ENCODE peak calls at places on chromosomes 6 and 20, in five cellular contexts. K is CD8-positive, alpha-beta T cell; E is CD8-positive, alpha-beta memory T cell; Q is breast epithelium; P is mammary epithelial cell. D is an unnamed sample. For H3K4me1, the result is how much of the 10 kb centered on the place peaks cover.

GRCh38 chr6:151763938-151764680 is 43.4 kb upstream of the ESR1 start:
- DNase-seq in K (peak), E (no peak), Q (peak), P (peak), D (peak)

GRCh38 chr6:159089443-159089842 is 44.7 kb upstream of the TAGAP start:
- DNase-seq in K (no peak), E (no peak), Q (no peak), P (no peak), D (no peak)

GRCh38 chr6:110930795-110931194 is 27.7 kb upstream of the GTF3C6 start:
- DNase-seq in K (no peak), E (no peak), Q (no peak), P (no peak), D (no peak)

GRCh38 chr6:12916001-12916400 is 199.4 kb downstream of the PHACTR1 start:
- DNase-seq in K (no peak), E (no peak), Q (no peak), P (no peak), D (no peak)

GRCh38 chr6:28489366-28490190 is 26.0 kb downstream of the GPX6 start:
- DNase-seq in K (peak), E (no peak), Q (peak), P (no peak), D (no peak)

GRCh38 chr6:121794630-121795029 is 359.2 kb downstream of the GJA1 start:
- DNase-seq in K (no peak), E (no peak), Q (no peak), P (peak), D (no peak)

GRCh38 chr20:35601021-35601973 is 14.3 kb upstream of the SPAG4 start:
- DNase-seq in K (peak), E (peak), Q (peak), P (peak), D (peak)

GRCh38 chr6:73657201-73657600 is 3.4 kb upstream of the SLC17A5 start:
- DNase-seq in K (no peak), E (peak), Q (no peak), P (no peak), D (no peak)

GRCh38 chr20:32028647-32029372 is 18.6 kb downstream of the CCM2L start:
- DNase-seq in K (no peak), E (no peak), Q (no peak), P (no peak), D (no peak)

GRCh38 chr6:154847318-154847717 is 114.1 kb downstream of the SCAF8 start:
- DNase-seq in K (no peak), E (no peak), Q (no peak), P (no peak), D (peak)

GRCh38 chr20:55437778-55438417 is 567.4 kb downstream of the CBLN4 start:
- DNase-seq in K (no peak), E (no peak), Q (no peak), P (no peak), D (no peak)

GRCh38 chr6:168937061-168937460 is 316.6 kb downstream of the THBS2 start:
- DNase-seq in K (no peak), E (no peak), Q (no peak), P (peak), D (no peak)

GRCh38 chr20:62977613-62978558 is 25.4 kb downstream of the SLC17A9 start:
- DNase-seq in K (peak), E (peak), Q (no peak), P (no peak), D (peak)

GRCh38 chr6:21678990-21679389 is 85.4 kb downstream of the SOX4 start:
- DNase-seq in K (no peak), E (no peak), Q (no peak), P (peak), D (no peak)

DNA sequence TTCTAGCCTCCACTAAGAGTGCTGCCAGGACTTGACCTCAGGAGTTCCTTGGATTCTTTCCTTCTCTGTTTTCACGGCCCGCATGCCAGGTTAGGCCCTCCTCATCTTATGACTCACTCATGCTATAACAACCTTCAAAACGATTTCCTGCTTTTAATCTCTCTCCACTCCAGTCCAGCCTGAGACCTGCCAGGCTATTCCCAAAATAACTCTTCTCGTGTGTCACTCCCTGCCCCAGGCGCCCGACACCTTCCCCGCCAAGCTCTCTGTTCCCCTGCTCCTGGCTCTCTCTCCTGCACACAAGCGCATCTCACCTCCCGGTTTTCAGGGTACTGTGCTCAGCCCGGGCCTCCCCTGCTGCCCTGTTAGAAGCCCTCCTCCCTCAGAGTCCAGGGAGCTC is 64.1 kb upstream of the RPS6KA2 start:
- DNase-seq in K (no peak), E (no peak), Q (peak), P (peak), D (no peak)
- H3K4me1 ChIP-seq in K (under half), E (under half), Q (under half), P (under half), D (under half)

GRCh38 chr6:156807795-156808194 is 30.6 kb downstream of the ARID1B start:
- DNase-seq in K (no peak), E (no peak), Q (no peak), P (no peak), D (no peak)

GRCh38 chr6:156809034-156809433 is 31.9 kb downstream of the ARID1B start:
- DNase-seq in K (no peak), E (no peak), Q (no peak), P (no peak), D (no peak)

GRCh38 chr6:156808287-156808686 is 31.1 kb downstream of the ARID1B start:
- DNase-seq in K (no peak), E (no peak), Q (no peak), P (no peak), D (no peak)

GRCh38 chr6:156807028-156807427 is 29.9 kb downstream of the ARID1B start:
- DNase-seq in K (no peak), E (no peak), Q (no peak), P (no peak), D (no peak)

DNA sequence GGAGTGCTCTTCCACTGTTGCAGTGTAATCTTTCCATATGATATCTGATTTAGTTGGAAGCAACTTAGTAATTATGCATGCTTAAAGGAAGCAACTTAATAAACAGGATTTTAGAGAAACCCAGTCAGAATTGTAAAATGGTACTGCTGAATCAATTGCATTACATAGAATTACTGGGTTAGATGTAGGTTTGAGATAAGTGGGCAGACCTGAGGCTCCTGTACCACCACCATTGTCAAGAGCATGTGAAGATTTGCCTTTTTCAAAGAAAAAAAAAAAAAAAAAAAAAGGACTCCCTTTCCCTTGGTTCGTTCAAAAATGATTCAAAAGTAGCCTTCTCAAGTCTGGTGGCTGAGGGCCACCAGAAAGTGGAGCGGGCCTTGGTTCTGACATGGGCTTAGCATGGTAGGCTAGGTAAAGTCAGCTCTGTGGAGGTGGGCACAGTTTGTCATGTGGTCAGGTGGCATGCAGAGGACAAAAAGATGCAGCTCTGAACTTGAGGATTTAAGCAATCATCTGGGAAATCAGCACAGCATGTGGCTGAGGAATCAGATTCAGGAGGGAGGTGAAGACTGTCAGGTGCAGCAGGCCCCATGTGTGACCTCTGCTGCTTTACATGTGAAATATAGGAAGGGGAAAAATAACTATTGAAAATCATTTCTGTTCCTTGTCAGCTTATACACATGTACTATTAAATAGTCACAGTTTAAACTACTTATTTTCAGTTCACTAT is 32.4 kb downstream of the ARID1B start:
- DNase-seq in K (no peak), E (no peak), Q (no peak), P (no peak), D (no peak)
- H3K4me1 ChIP-seq in K (half or more), E (half or more), Q (under half), P (under half), D (under half)

GRCh38 chr6:170316071-170316470 is 9.5 kb downstream of the FAM120B start:
- DNase-seq in K (no peak), E (no peak), Q (no peak), P (no peak), D (no peak)
- H3K4me1 ChIP-seq in K (under half), E (under half), Q (under half), P (under half), D (under half)

DNA sequence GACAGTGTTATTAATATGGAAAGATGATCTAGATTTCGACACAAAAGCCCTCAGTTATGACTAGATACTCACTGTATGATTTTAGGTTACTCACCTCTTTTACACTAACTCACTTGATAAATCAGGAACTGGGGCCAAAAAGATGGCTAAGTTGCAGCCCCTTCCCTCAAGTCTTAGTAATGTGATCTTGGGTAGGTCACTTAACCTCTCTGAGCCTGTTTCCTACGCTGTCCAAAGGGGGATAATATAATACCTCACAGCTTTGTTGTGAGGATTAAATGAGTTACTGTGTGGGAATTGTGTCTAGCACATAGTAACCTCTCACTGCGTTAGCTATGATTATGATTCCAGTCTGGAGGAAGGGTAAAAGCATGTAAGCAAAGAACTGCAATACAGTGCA is 1.3 kb downstream of the TTI1 start:
- DNase-seq in K (no peak), E (no peak), Q (no peak), P (no peak), D (no peak)
- H3K4me1 ChIP-seq in K (under half), E (half or more), Q (under half), P (under half), D (under half)

GRCh38 chr6:8783191-8783590 is 347.8 kb upstream of the SLC35B3 start:
- DNase-seq in K (no peak), E (no peak), Q (no peak), P (no peak), D (no peak)
- H3K4me1 ChIP-seq in K (under half), E (under half), Q (under half), P (under half), D (under half)

GRCh38 chr6:54448617-54449016 is 140.4 kb downstream of the TINAG start:
- DNase-seq in K (no peak), E (no peak), Q (no peak), P (no peak), D (no peak)

GRCh38 chr6:54451516-54451915 is 143.3 kb downstream of the TINAG start:
- DNase-seq in K (no peak), E (no peak), Q (no peak), P (peak), D (no peak)
- H3K4me1 ChIP-seq in K (under half), E (under half), Q (under half), P (under half), D (under half)

GRCh38 chr6:107812370-107812769 is 11.7 kb downstream of the SCML4 start:
- DNase-seq in K (no peak), E (no peak), Q (no peak), P (no peak), D (no peak)
- H3K4me1 ChIP-seq in K (under half), E (under half), Q (under half), P (under half), D (under half)

DNA sequence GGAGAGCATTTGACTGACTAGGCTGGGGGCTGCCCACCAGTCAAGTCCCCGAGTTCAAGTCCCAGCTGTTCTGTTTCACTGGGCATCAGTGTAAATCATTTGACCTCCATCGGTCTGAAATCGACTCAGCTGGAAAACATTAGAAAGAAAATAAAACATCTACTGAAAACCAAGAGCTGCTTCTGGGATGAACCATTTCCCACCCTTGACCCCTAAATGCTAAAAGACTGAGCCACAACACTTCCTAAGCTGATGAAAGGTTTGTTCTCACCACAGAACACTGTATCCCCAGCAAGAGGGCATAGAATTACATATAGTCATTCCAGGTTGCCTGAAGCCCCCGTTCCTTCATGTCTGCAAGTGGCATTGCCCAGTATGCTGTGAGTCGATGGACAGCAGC is 237.0 kb upstream of the TAB2 start:
- DNase-seq in K (no peak), E (no peak), Q (no peak), P (no peak), D (no peak)
- H3K4me1 ChIP-seq in K (under half), E (under half), Q (under half), P (under half), D (under half)

GRCh38 chr20:44597516-44597915 is 15.1 kb downstream of the PKIG start:
- DNase-seq in K (no peak), E (no peak), Q (no peak), P (no peak), D (no peak)

GRCh38 chr20:44599715-44600114 is 17.3 kb downstream of the PKIG start:
- DNase-seq in K (no peak), E (no peak), Q (no peak), P (no peak), D (no peak)

GRCh38 chr20:44596876-44597275 is 14.5 kb downstream of the PKIG start:
- DNase-seq in K (no peak), E (no peak), Q (no peak), P (no peak), D (no peak)

GRCh38 chr20:44598413-44599290 is 16.3 kb downstream of the PKIG start:
- DNase-seq in K (no peak), E (no peak), Q (no peak), P (no peak), D (no peak)

GRCh38 chr20:44597930-44598329 is 15.6 kb downstream of the PKIG start:
- DNase-seq in K (no peak), E (no peak), Q (no peak), P (no peak), D (no peak)
- H3K4me1 ChIP-seq in K (under half), E (under half), Q (under half), P (under half), D (under half)

DNA sequence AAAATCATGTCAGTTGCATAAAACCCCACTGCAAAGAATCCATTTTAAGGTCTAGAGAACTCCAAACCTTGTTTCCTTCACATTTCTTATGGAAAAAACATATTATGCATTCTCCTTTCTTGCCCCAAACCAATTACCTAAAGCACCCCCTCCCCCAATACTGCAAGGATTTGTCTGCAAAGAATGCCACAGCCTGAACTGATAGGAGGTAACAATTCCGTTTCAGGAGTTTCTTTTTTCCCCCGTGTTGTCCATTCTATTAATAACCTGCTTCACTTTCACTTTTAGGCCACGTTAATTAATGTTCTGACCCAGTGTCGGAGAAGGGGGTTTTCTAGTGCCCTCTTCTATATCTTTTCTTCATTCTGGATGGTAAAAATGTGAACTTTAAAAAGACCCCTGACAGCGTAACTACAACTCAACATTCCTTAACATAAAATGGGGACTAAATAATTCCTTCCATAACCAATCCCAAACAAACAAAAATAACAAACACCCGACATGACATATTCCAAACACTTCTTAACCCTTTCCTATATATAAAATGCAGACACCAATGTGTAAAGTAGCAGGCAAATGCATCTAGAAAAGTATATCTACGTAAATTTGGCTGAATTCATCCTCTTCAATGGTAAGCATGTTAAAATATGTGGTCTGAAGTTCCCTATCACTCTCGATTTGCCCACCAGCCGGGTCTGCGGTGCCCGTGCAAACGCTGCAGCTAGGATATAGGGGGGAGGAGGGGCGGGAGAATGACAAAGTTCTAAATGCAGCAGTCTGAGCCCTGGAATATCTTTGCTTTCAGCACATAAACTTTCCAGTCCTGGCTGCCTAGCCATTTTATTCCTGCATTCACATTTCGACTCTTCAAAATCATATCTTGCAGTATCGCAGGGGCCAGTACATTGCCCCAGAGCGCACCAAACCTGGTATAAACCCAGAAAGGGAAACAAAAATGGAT is 978 bp downstream of the NRN1 start:
- DNase-seq in K (no peak), E (no peak), Q (no peak), P (no peak), D (no peak)
- H3K4me1 ChIP-seq in K (half or more), E (half or more), Q (under half), P (under half), D (under half)

D was measured in small intestine.